ENCODE peak calls at places on chromosome 19, in eight cellular contexts. Q is activated naive CD4-positive, alpha-beta T cell treated with Interleukin-2 at 50 U/mL for 16 hours; D is activated CD4-positive, alpha-beta T cell treated with anti-CD3 and anti-CD28 coated beads, Interleukin-2, amount 50 U/mL, for 24 hours; I is stimulated activated CD4-positive, alpha-beta T cell treated with anti-CD3 and anti-CD28 coated beads, Interleukin-4, amount 100 ng/mL, for 24 hours; U is dermis microvascular lymphatic vessel endothelial cell; Z is HCEC 1CT; C is Right ventricle myocardium superior; L is T-helper 1 cell. T is an unnamed sample.

GRCh38 chr19:12730054-12730453 is 4.4 kb downstream of the TRIR start:
- DNase-seq in Q (no peak), D (no peak), I (no peak), U (no peak), Z (no peak), C (no peak), L (no peak), T (no peak)

GRCh38 chr19:57830071-57830602 is at the start of gene ZNF587B:
- DNase-seq in Q (peak; percentile 37), D (no peak), I (peak; percentile 45), U (peak; percentile 35), Z (no peak), C (peak; percentile 86), L (peak; percentile 17), T (peak; percentile 77)

GRCh38 chr19:42132851-42133528 is 744 bp upstream of the POU2F2 start:
- DNase-seq in Q (peak; percentile 86), D (peak; percentile 80), I (peak; percentile 83), U (no peak), Z (peak; percentile 41), C (peak; percentile 85), L (peak; percentile 77), T (peak; percentile 70)

GRCh38 chr19:12788682-12789097 is 2.6 kb upstream of the JUNB start:
- DNase-seq in Q (peak; percentile 61), D (no peak), I (peak; percentile 47), U (no peak), Z (peak; percentile 79), C (peak; percentile 92), L (no peak), T (no peak)

GRCh38 chr19:18424890-18425514 is 5.8 kb downstream of the SSBP4 start:
- DNase-seq in Q (no peak), D (no peak), I (no peak), U (no peak), Z (no peak), C (no peak), L (no peak), T (no peak)

GRCh38 chr19:1445185-1445931 is 4.6 kb upstream of the APC2 start:
- DNase-seq in Q (peak; percentile 81), D (peak; percentile 54), I (peak; percentile 77), U (no peak), Z (peak; percentile 50), C (peak; percentile 88), L (peak; percentile 63), T (peak; percentile 95)

GRCh38 chr19:21115430-21115829 is 26.4 kb upstream of the ZNF431 start:
- DNase-seq in Q (no peak), D (no peak), I (no peak), U (no peak), Z (no peak), C (no peak), L (no peak), T (no peak)

GRCh38 chr19:55485439-55486011 is 537 bp downstream of the NAT14 start:
- DNase-seq in Q (no peak), D (no peak), I (no peak), U (no peak), Z (no peak), C (no peak), L (no peak), T (no peak)

GRCh38 chr19:32404213-32404938 is 1.2 kb upstream of the DPY19L3 start:
- DNase-seq in Q (no peak), D (no peak), I (no peak), U (peak; percentile 47), Z (no peak), C (no peak), L (no peak), T (no peak)

GRCh38 chr19:11496391-11497163 is 9.1 kb downstream of the ZNF653 start:
- DNase-seq in Q (peak; percentile 66), D (peak; percentile 37), I (peak; percentile 71), U (peak; percentile 47), Z (peak; percentile 82), C (peak; percentile 74), L (peak; percentile 59), T (peak; percentile 57)

GRCh38 chr19:17385878-17386611 is 8.0 kb downstream of the CCDC194 start:
- DNase-seq in Q (peak; percentile 70), D (peak; percentile 51), I (peak; percentile 68), U (no peak), Z (peak; percentile 28), C (peak; percentile 81), L (peak; percentile 53), T (no peak)

GRCh38 chr19:54462713-54463530 is 656 bp downstream of the LENG9 start:
- DNase-seq in Q (peak; percentile 67), D (peak; percentile 48), I (peak; percentile 63), U (no peak), Z (peak; percentile 59), C (peak; percentile 88), L (peak; percentile 55), T (no peak)

GRCh38 chr19:51729781-51730180 is 6.0 kb upstream of the HAS1 start:
- DNase-seq in Q (no peak), D (no peak), I (no peak), U (no peak), Z (no peak), C (no peak), L (no peak), T (no peak)

GRCh38 chr19:9078651-9079050 is 8.2 kb upstream of the OR1M1 start:
- DNase-seq in Q (no peak), D (no peak), I (no peak), U (no peak), Z (no peak), C (no peak), L (no peak), T (no peak)

GRCh38 chr19:48053856-48054255 is 10.0 kb upstream of the CABP5 start:
- DNase-seq in Q (no peak), D (no peak), I (no peak), U (no peak), Z (no peak), C (no peak), L (no peak), T (no peak)

GRCh38 chr19:41548954-41549688 is 26.8 kb upstream of the CEACAM21 start:
- DNase-seq in Q (peak; percentile 74), D (no peak), I (peak; percentile 84), U (peak; percentile 44), Z (no peak), C (no peak), L (peak; percentile 71), T (no peak)

T was measured in H1.